ENCODE peak calls at places on chromosome 10, in eight cellular contexts. E is left colon; G is NCI-H345; R is epithelial cell of esophagus; M is foreskin fibroblast; K is CD8-positive, alpha-beta memory T cell; L is frontal cortex; U is activated CD8-positive, alpha-beta memory T cell treated with anti-CD3 and anti-CD28 coated beads for 24 hours. I is an unnamed sample.

GRCh38 chr10:110002801-110003523 is 4.8 kb upstream of the ADD3 start:
- DNase-seq in E (no peak), G (no peak), R (peak; percentile 48), M (no peak), K (no peak), L (no peak), U (no peak), I (no peak)

GRCh38 chr10:32207544-32207943 is 139.4 kb downstream of the EPC1 start:
- DNase-seq in E (no peak), G (peak; percentile 5), R (peak; percentile 66), M (peak; percentile 61), K (peak; percentile 14), L (no peak), U (peak; percentile 72), I (peak; percentile 43)

GRCh38 chr10:33519130-33519860 is 184.8 kb upstream of the NRP1 start:
- DNase-seq in E (no peak), G (no peak), R (no peak), M (no peak), K (no peak), L (no peak), U (no peak), I (no peak)

GRCh38 chr10:60172363-60172990 is 217.2 kb downstream of the ANK3 start:
- DNase-seq in E (no peak), G (peak; percentile 42), R (peak; percentile 92), M (no peak), K (no peak), L (no peak), U (no peak), I (no peak)

GRCh38 chr10:15542817-15543216 is 171.7 kb upstream of the FAM171A1 start:
- DNase-seq in E (no peak), G (no peak), R (no peak), M (no peak), K (no peak), L (no peak), U (no peak), I (no peak)

GRCh38 chr10:18261063-18261462 is 120.8 kb downstream of the CACNB2 start:
- DNase-seq in E (no peak), G (no peak), R (no peak), M (no peak), K (no peak), L (no peak), U (no peak), I (no peak)

GRCh38 chr10:98619446-98619845 is 172.7 kb upstream of the HPS1 start:
- DNase-seq in E (no peak), G (no peak), R (no peak), M (no peak), K (no peak), L (no peak), U (no peak), I (no peak)

GRCh38 chr10:17200035-17200884 is 1.2 kb downstream of the TRDMT1 start:
- DNase-seq in E (no peak), G (no peak), R (no peak), M (peak; percentile 35), K (no peak), L (no peak), U (no peak), I (no peak)

GRCh38 chr10:3755440-3756359 is 29.3 kb downstream of the KLF6 start:
- DNase-seq in E (no peak), G (no peak), R (peak; percentile 34), M (peak; percentile 51), K (no peak), L (peak; percentile 46), U (peak; percentile 57), I (no peak)

I was measured in CD4-positive, CD25-positive, alpha-beta regulatory T cell.